ENCODE peak calls at places on chromosomes 7 and 10, in nine cellular contexts. One of them, this sample, is unnamed.

GRCh38 chr7:21962677-21963076 is 17.0 kb upstream of the CDCA7L start:
- DNase-seq in fibroblast of lung: no peak
- DNase-seq in left ventricle myocardium inferior: no peak
- DNase-seq in OCI-LY7: no peak
- DNase-seq in esophagus squamous epithelium: no peak
- DNase-seq in cardiac muscle cell: no peak
- DNase-seq in GM12878: no peak
- DNase-seq in A549: no peak
- DNase-seq in stomach: no peak
- DNase-seq in this sample: no peak

GRCh38 chr7:114343949-114344708 is 70.5 kb upstream of the FOXP2 start:
- DNase-seq in OCI-LY7: no peak
- DNase-seq in cardiac muscle cell: no peak
- DNase-seq in left ventricle myocardium inferior: no peak
- DNase-seq in fibroblast of lung: no peak
- DNase-seq in A549: no peak
- DNase-seq in GM12878: no peak
- DNase-seq in stomach: no peak
- DNase-seq in esophagus squamous epithelium: no peak
- DNase-seq in this sample: no peak

GRCh38 chr10:69362471-69362954 is 54.2 kb downstream of the TACR2 start:
- DNase-seq in fibroblast of lung: peak; percentile 82
- DNase-seq in esophagus squamous epithelium: no peak
- DNase-seq in cardiac muscle cell: peak; percentile 61
- DNase-seq in left ventricle myocardium inferior: peak; percentile 69
- DNase-seq in GM12878: no peak
- DNase-seq in A549: peak; percentile 28
- DNase-seq in OCI-LY7: no peak
- DNase-seq in stomach: peak; percentile 61
- DNase-seq in this sample: peak; percentile 75

GRCh38 chr10:3525832-3526449 is 259.1 kb downstream of the KLF6 start:
- DNase-seq in stomach: no peak
- DNase-seq in left ventricle myocardium inferior: peak; percentile 28
- DNase-seq in OCI-LY7: no peak
- DNase-seq in A549: peak; percentile 86
- DNase-seq in esophagus squamous epithelium: no peak
- DNase-seq in cardiac muscle cell: peak; percentile 95
- DNase-seq in fibroblast of lung: peak; percentile 99
- DNase-seq in GM12878: no peak
- DNase-seq in this sample: no peak

GRCh38 chr10:68647928-68648327 is 73.1 kb upstream of the CCAR1 start:
- DNase-seq in OCI-LY7: no peak
- DNase-seq in cardiac muscle cell: peak; percentile 72
- DNase-seq in esophagus squamous epithelium: no peak
- DNase-seq in GM12878: no peak
- DNase-seq in left ventricle myocardium inferior: no peak
- DNase-seq in stomach: no peak
- DNase-seq in fibroblast of lung: peak; percentile 86
- DNase-seq in A549: no peak
- DNase-seq in this sample: no peak

GRCh38 chr7:157713591-157713990 is 376.8 kb downstream of the DNAJB6 start:
- DNase-seq in GM12878: no peak
- DNase-seq in cardiac muscle cell: no peak
- DNase-seq in stomach: no peak
- DNase-seq in fibroblast of lung: no peak
- DNase-seq in A549: no peak
- DNase-seq in OCI-LY7: no peak
- DNase-seq in esophagus squamous epithelium: no peak
- DNase-seq in left ventricle myocardium inferior: no peak
- DNase-seq in this sample: no peak

GRCh38 chr10:35579726-35580420 is 25.3 kb upstream of the GJD4 start:
- DNase-seq in left ventricle myocardium inferior: no peak
- DNase-seq in OCI-LY7: no peak
- DNase-seq in GM12878: no peak
- DNase-seq in esophagus squamous epithelium: no peak
- DNase-seq in A549: no peak
- DNase-seq in fibroblast of lung: no peak
- DNase-seq in stomach: no peak
- DNase-seq in cardiac muscle cell: no peak
- DNase-seq in this sample: no peak

GRCh38 chr10:103640436-103641181 is 147.1 kb downstream of the NEURL1 start:
- DNase-seq in cardiac muscle cell: peak; percentile 70
- DNase-seq in OCI-LY7: no peak
- DNase-seq in left ventricle myocardium inferior: no peak
- DNase-seq in A549: no peak
- DNase-seq in esophagus squamous epithelium: no peak
- DNase-seq in GM12878: no peak
- DNase-seq in fibroblast of lung: peak; percentile 55
- DNase-seq in stomach: no peak
- DNase-seq in this sample: no peak

GRCh38 chr10:52668024-52668423 is 104.6 kb downstream of the MBL2 start:
- DNase-seq in cardiac muscle cell: no peak
- DNase-seq in stomach: no peak
- DNase-seq in fibroblast of lung: peak; percentile 49
- DNase-seq in A549: no peak
- DNase-seq in esophagus squamous epithelium: no peak
- DNase-seq in left ventricle myocardium inferior: no peak
- DNase-seq in GM12878: no peak
- DNase-seq in OCI-LY7: no peak
- DNase-seq in this sample: no peak

GRCh38 chr7:140326116-140326928 is 72.0 kb downstream of the SLC37A3 start:
- DNase-seq in fibroblast of lung: peak; percentile 53
- DNase-seq in GM12878: no peak
- DNase-seq in cardiac muscle cell: peak; percentile 77
- DNase-seq in OCI-LY7: peak; percentile 60
- DNase-seq in A549: peak; percentile 67
- DNase-seq in esophagus squamous epithelium: no peak
- DNase-seq in stomach: peak; percentile 74
- DNase-seq in left ventricle myocardium inferior: peak; percentile 47
- DNase-seq in this sample: no peak

GRCh38 chr7:146116452-146117219 is at the start of gene CNTNAP2:
- DNase-seq in cardiac muscle cell: peak; percentile 75
- DNase-seq in stomach: no peak
- DNase-seq in left ventricle myocardium inferior: peak; percentile 19
- DNase-seq in GM12878: no peak
- DNase-seq in fibroblast of lung: peak; percentile 35
- DNase-seq in OCI-LY7: no peak
- DNase-seq in A549: no peak
- DNase-seq in esophagus squamous epithelium: no peak
- DNase-seq in this sample: no peak

GRCh38 chr10:132507956-132508490 is 29.6 kb upstream of the INPP5A start:
- DNase-seq in fibroblast of lung: no peak
- DNase-seq in GM12878: no peak
- DNase-seq in stomach: peak; percentile 26
- DNase-seq in cardiac muscle cell: no peak
- DNase-seq in OCI-LY7: no peak
- DNase-seq in left ventricle myocardium inferior: no peak
- DNase-seq in esophagus squamous epithelium: no peak
- DNase-seq in A549: no peak
- DNase-seq in this sample: no peak

GRCh38 chr7:55274156-55274555 is 91.0 kb upstream of the LANCL2 start:
- DNase-seq in GM12878: no peak
- DNase-seq in stomach: no peak
- DNase-seq in OCI-LY7: no peak
- DNase-seq in esophagus squamous epithelium: no peak
- DNase-seq in cardiac muscle cell: no peak
- DNase-seq in A549: no peak
- DNase-seq in left ventricle myocardium inferior: no peak
- DNase-seq in fibroblast of lung: no peak
- DNase-seq in this sample: no peak

GRCh38 chr10:16724509-16724908 is 92.7 kb downstream of the RSU1 start:
- DNase-seq in stomach: no peak
- DNase-seq in OCI-LY7: no peak
- DNase-seq in fibroblast of lung: no peak
- DNase-seq in A549: no peak
- DNase-seq in esophagus squamous epithelium: no peak
- DNase-seq in left ventricle myocardium inferior: no peak
- DNase-seq in cardiac muscle cell: no peak
- DNase-seq in GM12878: no peak
- DNase-seq in this sample: no peak

GRCh38 chr10:82535457-82535856 is 660.5 kb downstream of the NRG3 start:
- DNase-seq in left ventricle myocardium inferior: no peak
- DNase-seq in A549: no peak
- DNase-seq in cardiac muscle cell: no peak
- DNase-seq in fibroblast of lung: no peak
- DNase-seq in esophagus squamous epithelium: no peak
- DNase-seq in GM12878: no peak
- DNase-seq in OCI-LY7: no peak
- DNase-seq in stomach: no peak
- DNase-seq in this sample: no peak
- H3K4me1 ChIP-seq in left ventricle myocardium inferior: no peaks in the 10 kb centered on the region
- H3K4me1 ChIP-seq in A549: no peaks in the 10 kb centered on the region
- H3K4me1 ChIP-seq in cardiac muscle cell: no peaks in the 10 kb centered on the region
- H3K4me1 ChIP-seq in fibroblast of lung: no peaks in the 10 kb centered on the region
- H3K4me1 ChIP-seq in esophagus squamous epithelium: no peaks in the 10 kb centered on the region
- H3K4me1 ChIP-seq in GM12878: no peaks in the 10 kb centered on the region
- H3K4me1 ChIP-seq in OCI-LY7: no peaks in the 10 kb centered on the region
- H3K4me1 ChIP-seq in stomach: no peaks in the 10 kb centered on the region
- H3K4me1 ChIP-seq in this sample: no peaks in the 10 kb centered on the region

GRCh38 chr7:2661096-2661449 is 26.9 kb upstream of the AMZ1 start:
- DNase-seq in cardiac muscle cell: no peak
- DNase-seq in left ventricle myocardium inferior: no peak
- DNase-seq in esophagus squamous epithelium: no peak
- DNase-seq in OCI-LY7: no peak
- DNase-seq in stomach: no peak
- DNase-seq in GM12878: no peak
- DNase-seq in fibroblast of lung: no peak
- DNase-seq in A549: no peak
- DNase-seq in this sample: no peak
- TF ChIP-seq CTCF in cardiac muscle cell: peak; percentile 1
- TF ChIP-seq CTCF in left ventricle myocardium inferior: no peak
- TF ChIP-seq CTCF in esophagus squamous epithelium: no peak
- TF ChIP-seq CTCF in OCI-LY7: peak; percentile 2
- TF ChIP-seq CTCF in stomach: no peak
- TF ChIP-seq CTCF in GM12878: no peak
- TF ChIP-seq CTCF in fibroblast of lung: no peak
- TF ChIP-seq CTCF in A549: no peak
- TF ChIP-seq CTCF in this sample: no peak

DNA sequence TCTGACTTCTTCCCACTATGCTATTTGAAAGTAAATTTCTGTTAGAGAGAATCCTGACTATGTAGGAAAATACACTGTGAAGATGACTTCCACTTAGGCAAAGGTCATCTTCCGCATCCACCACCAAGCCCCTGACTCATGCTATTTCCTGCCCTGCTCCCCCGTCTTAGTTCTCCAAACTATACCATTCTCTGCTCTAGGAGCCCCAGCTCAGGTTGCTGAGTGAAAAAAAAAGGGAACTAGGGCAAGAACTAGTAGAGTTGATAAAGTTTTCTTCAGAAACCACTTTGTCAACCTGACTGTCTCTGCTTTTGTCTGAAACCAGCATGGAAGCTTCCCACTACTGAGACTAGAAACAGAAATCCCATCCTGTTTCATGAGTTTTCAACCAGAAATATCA is 96.9 kb downstream of the EVX1 start:
- DNase-seq in left ventricle myocardium inferior: no peak
- DNase-seq in fibroblast of lung: no peak
- DNase-seq in GM12878: no peak
- DNase-seq in cardiac muscle cell: no peak
- DNase-seq in stomach: no peak
- DNase-seq in A549: no peak
- DNase-seq in OCI-LY7: no peak
- DNase-seq in esophagus squamous epithelium: no peak
- DNase-seq in this sample: no peak
- H3K27ac ChIP-seq in left ventricle myocardium inferior: no peak overlapping the region
- H3K27ac ChIP-seq in fibroblast of lung: no peak overlapping the region
- H3K27ac ChIP-seq in GM12878: no peak overlapping the region
- H3K27ac ChIP-seq in cardiac muscle cell: no peak overlapping the region
- H3K27ac ChIP-seq in stomach: no peak overlapping the region
- H3K27ac ChIP-seq in A549: peak overlapping the region; percentile 16
- H3K27ac ChIP-seq in OCI-LY7: no peak overlapping the region
- H3K27ac ChIP-seq in esophagus squamous epithelium: no peak overlapping the region
- H3K27ac ChIP-seq in this sample: no peak overlapping the region

GRCh38 chr7:1539346-1540321 is 9.1 kb downstream of the MAFK start:
- DNase-seq in cardiac muscle cell: no peak
- DNase-seq in left ventricle myocardium inferior: no peak
- DNase-seq in OCI-LY7: no peak
- DNase-seq in fibroblast of lung: peak; percentile 73
- DNase-seq in stomach: no peak
- DNase-seq in esophagus squamous epithelium: no peak
- DNase-seq in A549: peak; percentile 63
- DNase-seq in GM12878: no peak
- DNase-seq in this sample: no peak
- H3K4me1 ChIP-seq in cardiac muscle cell: peaks cover 14% of the 10 kb centered on the region
- H3K4me1 ChIP-seq in left ventricle myocardium inferior: peaks cover 68% of the 10 kb centered on the region
- H3K4me1 ChIP-seq in OCI-LY7: no peaks in the 10 kb centered on the region
- H3K4me1 ChIP-seq in fibroblast of lung: peaks cover 22% of the 10 kb centered on the region
- H3K4me1 ChIP-seq in stomach: peaks cover 46% of the 10 kb centered on the region
- H3K4me1 ChIP-seq in esophagus squamous epithelium: peaks cover 61% of the 10 kb centered on the region
- H3K4me1 ChIP-seq in A549: peaks cover 88% of the 10 kb centered on the region
- H3K4me1 ChIP-seq in GM12878: no peaks in the 10 kb centered on the region
- H3K4me1 ChIP-seq in this sample: peaks cover 25% of the 10 kb centered on the region

GRCh38 chr7:50481867-50482266 is 31.7 kb upstream of the FIGNL1 start:
- DNase-seq in GM12878: no peak
- DNase-seq in cardiac muscle cell: no peak
- DNase-seq in OCI-LY7: no peak
- DNase-seq in fibroblast of lung: no peak
- DNase-seq in left ventricle myocardium inferior: no peak
- DNase-seq in esophagus squamous epithelium: no peak
- DNase-seq in stomach: no peak
- DNase-seq in A549: no peak
- DNase-seq in this sample: no peak

GRCh38 chr7:50476953-50477625 is 26.9 kb upstream of the FIGNL1 start:
- DNase-seq in stomach: no peak
- DNase-seq in GM12878: no peak
- DNase-seq in A549: no peak
- DNase-seq in cardiac muscle cell: no peak
- DNase-seq in left ventricle myocardium inferior: no peak
- DNase-seq in OCI-LY7: no peak
- DNase-seq in esophagus squamous epithelium: no peak
- DNase-seq in fibroblast of lung: no peak
- DNase-seq in this sample: no peak

GRCh38 chr7:50477640-50478039 is 27.5 kb upstream of the FIGNL1 start:
- DNase-seq in fibroblast of lung: no peak
- DNase-seq in GM12878: no peak
- DNase-seq in cardiac muscle cell: no peak
- DNase-seq in esophagus squamous epithelium: no peak
- DNase-seq in stomach: no peak
- DNase-seq in A549: no peak
- DNase-seq in OCI-LY7: no peak
- DNase-seq in left ventricle myocardium inferior: no peak
- DNase-seq in this sample: no peak

GRCh38 chr7:50475340-50475739 is 25.2 kb upstream of the FIGNL1 start:
- DNase-seq in cardiac muscle cell: no peak
- DNase-seq in OCI-LY7: no peak
- DNase-seq in esophagus squamous epithelium: no peak
- DNase-seq in stomach: no peak
- DNase-seq in left ventricle myocardium inferior: no peak
- DNase-seq in GM12878: no peak
- DNase-seq in fibroblast of lung: no peak
- DNase-seq in A549: no peak
- DNase-seq in this sample: no peak

GRCh38 chr7:50479743-50480517 is 29.8 kb upstream of the FIGNL1 start:
- DNase-seq in cardiac muscle cell: no peak
- DNase-seq in fibroblast of lung: no peak
- DNase-seq in OCI-LY7: no peak
- DNase-seq in stomach: no peak
- DNase-seq in GM12878: no peak
- DNase-seq in esophagus squamous epithelium: no peak
- DNase-seq in A549: no peak
- DNase-seq in left ventricle myocardium inferior: no peak
- DNase-seq in this sample: no peak
- TF ChIP-seq CTCF in cardiac muscle cell: no peak
- TF ChIP-seq CTCF in fibroblast of lung: no peak
- TF ChIP-seq CTCF in OCI-LY7: no peak
- TF ChIP-seq CTCF in stomach: no peak
- TF ChIP-seq CTCF in GM12878: no peak
- TF ChIP-seq CTCF in esophagus squamous epithelium: no peak
- TF ChIP-seq CTCF in A549: no peak
- TF ChIP-seq CTCF in left ventricle myocardium inferior: no peak
- TF ChIP-seq CTCF in this sample: no peak

This sample was measured in upper lobe of right lung.